ENCODE peak calls at places on chromosomes 1 and 21, in ten cellular contexts. One of them, this sample, is unnamed.
A peak's percentile ranks its signal among the peaks of the same experiment; 100 is the strongest.

GRCh38 chr1:86201321-86201720 is 44.7 kb upstream of the COL24A1 start:
- DNase-seq in mucosa of descending colon: no peak
- DNase-seq in kidney: no peak
- DNase-seq in iPS DF 6.9: no peak
- DNase-seq in upper lobe of right lung: no peak
- DNase-seq in effector memory CD4-positive, alpha-beta T cell: no peak
- DNase-seq in ovary: no peak
- DNase-seq in transverse colon: no peak
- DNase-seq in pancreas: no peak
- DNase-seq in colonic mucosa: no peak
- DNase-seq in this sample: no peak

GRCh38 chr1:227944931-227945890 is 2.5 kb downstream of the WNT9A start:
- DNase-seq in iPS DF 6.9: no peak
- DNase-seq in effector memory CD4-positive, alpha-beta T cell: no peak
- DNase-seq in mucosa of descending colon: no peak
- DNase-seq in upper lobe of right lung: peak; percentile 66
- DNase-seq in transverse colon: no peak
- DNase-seq in ovary: no peak
- DNase-seq in colonic mucosa: peak; percentile 18
- DNase-seq in kidney: peak; percentile 64
- DNase-seq in pancreas: peak; percentile 58
- DNase-seq in this sample: no peak

GRCh38 chr1:56484695-56485094 is 94.7 kb downstream of the PLPP3 start:
- DNase-seq in transverse colon: no peak
- DNase-seq in mucosa of descending colon: no peak
- DNase-seq in pancreas: no peak
- DNase-seq in colonic mucosa: no peak
- DNase-seq in effector memory CD4-positive, alpha-beta T cell: no peak
- DNase-seq in ovary: no peak
- DNase-seq in kidney: no peak
- DNase-seq in iPS DF 6.9: no peak
- DNase-seq in upper lobe of right lung: no peak
- DNase-seq in this sample: no peak

GRCh38 chr1:160081261-160081936 is at the start of gene KCNJ9:
- DNase-seq in ovary: no peak
- DNase-seq in colonic mucosa: no peak
- DNase-seq in mucosa of descending colon: no peak
- DNase-seq in iPS DF 6.9: no peak
- DNase-seq in transverse colon: no peak
- DNase-seq in pancreas: no peak
- DNase-seq in kidney: peak; percentile 46
- DNase-seq in effector memory CD4-positive, alpha-beta T cell: no peak
- DNase-seq in upper lobe of right lung: peak; percentile 52
- DNase-seq in this sample: no peak

GRCh38 chr1:230109871-230110667 is 43.0 kb downstream of the GALNT2 start:
- DNase-seq in upper lobe of right lung: no peak
- DNase-seq in effector memory CD4-positive, alpha-beta T cell: no peak
- DNase-seq in iPS DF 6.9: no peak
- DNase-seq in kidney: no peak
- DNase-seq in pancreas: no peak
- DNase-seq in transverse colon: peak; percentile 74
- DNase-seq in ovary: no peak
- DNase-seq in colonic mucosa: no peak
- DNase-seq in mucosa of descending colon: peak; percentile 40
- DNase-seq in this sample: no peak

GRCh38 chr1:87017994-87018672 is 103.7 kb downstream of the HS2ST1 start:
- DNase-seq in kidney: no peak
- DNase-seq in iPS DF 6.9: no peak
- DNase-seq in pancreas: no peak
- DNase-seq in ovary: no peak
- DNase-seq in transverse colon: no peak
- DNase-seq in colonic mucosa: no peak
- DNase-seq in effector memory CD4-positive, alpha-beta T cell: no peak
- DNase-seq in mucosa of descending colon: peak; percentile 10
- DNase-seq in upper lobe of right lung: no peak
- DNase-seq in this sample: no peak

GRCh38 chr1:77040817-77041216 is 173.5 kb downstream of the ST6GALNAC5 start:
- DNase-seq in effector memory CD4-positive, alpha-beta T cell: no peak
- DNase-seq in upper lobe of right lung: no peak
- DNase-seq in pancreas: no peak
- DNase-seq in iPS DF 6.9: no peak
- DNase-seq in transverse colon: no peak
- DNase-seq in mucosa of descending colon: no peak
- DNase-seq in colonic mucosa: no peak
- DNase-seq in kidney: no peak
- DNase-seq in ovary: no peak
- DNase-seq in this sample: no peak

GRCh38 chr21:46425566-46425965 is 33.1 kb upstream of the DIP2A start:
- DNase-seq in iPS DF 6.9: no peak
- DNase-seq in ovary: no peak
- DNase-seq in colonic mucosa: no peak
- DNase-seq in mucosa of descending colon: no peak
- DNase-seq in upper lobe of right lung: no peak
- DNase-seq in effector memory CD4-positive, alpha-beta T cell: peak; percentile 43
- DNase-seq in pancreas: no peak
- DNase-seq in transverse colon: no peak
- DNase-seq in kidney: peak; percentile 72
- DNase-seq in this sample: no peak

GRCh38 chr1:156858555-156858956 is 361 bp downstream of the INSRR start:
- DNase-seq in upper lobe of right lung: no peak
- DNase-seq in kidney: peak; percentile 34
- DNase-seq in ovary: no peak
- DNase-seq in pancreas: no peak
- DNase-seq in iPS DF 6.9: no peak
- DNase-seq in effector memory CD4-positive, alpha-beta T cell: no peak
- DNase-seq in transverse colon: no peak
- DNase-seq in colonic mucosa: no peak
- DNase-seq in mucosa of descending colon: no peak
- DNase-seq in this sample: no peak

GRCh38 chr1:15722836-15723542 is 13.1 kb upstream of the SLC25A34 start:
- DNase-seq in ovary: no peak
- DNase-seq in kidney: no peak
- DNase-seq in colonic mucosa: no peak
- DNase-seq in mucosa of descending colon: no peak
- DNase-seq in upper lobe of right lung: no peak
- DNase-seq in transverse colon: no peak
- DNase-seq in iPS DF 6.9: no peak
- DNase-seq in pancreas: no peak
- DNase-seq in effector memory CD4-positive, alpha-beta T cell: no peak
- DNase-seq in this sample: no peak

GRCh38 chr1:84550826-84551225 is 23.4 kb downstream of the CTBS start:
- DNase-seq in iPS DF 6.9: no peak
- DNase-seq in effector memory CD4-positive, alpha-beta T cell: no peak
- DNase-seq in ovary: no peak
- DNase-seq in pancreas: no peak
- DNase-seq in colonic mucosa: no peak
- DNase-seq in mucosa of descending colon: no peak
- DNase-seq in kidney: no peak
- DNase-seq in transverse colon: no peak
- DNase-seq in upper lobe of right lung: no peak
- DNase-seq in this sample: no peak

GRCh38 chr1:111669268-111669667 is 49.7 kb downstream of the RAP1A start:
- DNase-seq in pancreas: no peak
- DNase-seq in colonic mucosa: no peak
- DNase-seq in effector memory CD4-positive, alpha-beta T cell: no peak
- DNase-seq in mucosa of descending colon: no peak
- DNase-seq in upper lobe of right lung: no peak
- DNase-seq in iPS DF 6.9: no peak
- DNase-seq in transverse colon: no peak
- DNase-seq in kidney: no peak
- DNase-seq in ovary: no peak
- DNase-seq in this sample: no peak

GRCh38 chr1:186659946-186660472 is 20.2 kb downstream of the PTGS2 start:
- DNase-seq in colonic mucosa: no peak
- DNase-seq in effector memory CD4-positive, alpha-beta T cell: no peak
- DNase-seq in ovary: no peak
- DNase-seq in transverse colon: no peak
- DNase-seq in pancreas: no peak
- DNase-seq in upper lobe of right lung: no peak
- DNase-seq in kidney: no peak
- DNase-seq in iPS DF 6.9: no peak
- DNase-seq in mucosa of descending colon: no peak
- DNase-seq in this sample: no peak

GRCh38 chr1:9119745-9120144 is 9.2 kb downstream of the GPR157 start:
- DNase-seq in pancreas: no peak
- DNase-seq in ovary: no peak
- DNase-seq in iPS DF 6.9: no peak
- DNase-seq in upper lobe of right lung: no peak
- DNase-seq in transverse colon: peak; percentile 23
- DNase-seq in effector memory CD4-positive, alpha-beta T cell: no peak
- DNase-seq in kidney: peak; percentile 28
- DNase-seq in mucosa of descending colon: no peak
- DNase-seq in colonic mucosa: no peak
- DNase-seq in this sample: no peak

GRCh38 chr1:75233302-75233929 is 99.2 kb downstream of the LHX8 start:
- DNase-seq in colonic mucosa: no peak
- DNase-seq in effector memory CD4-positive, alpha-beta T cell: no peak
- DNase-seq in upper lobe of right lung: no peak
- DNase-seq in iPS DF 6.9: peak; percentile 11
- DNase-seq in transverse colon: no peak
- DNase-seq in pancreas: no peak
- DNase-seq in mucosa of descending colon: no peak
- DNase-seq in ovary: no peak
- DNase-seq in kidney: no peak
- DNase-seq in this sample: no peak

GRCh38 chr1:67053535-67053784 is 488 bp downstream of the SLC35D1 start:
- DNase-seq in colonic mucosa: peak; percentile 74
- DNase-seq in iPS DF 6.9: no peak
- DNase-seq in mucosa of descending colon: no peak
- DNase-seq in ovary: peak; percentile 63
- DNase-seq in upper lobe of right lung: peak; percentile 80
- DNase-seq in effector memory CD4-positive, alpha-beta T cell: no peak
- DNase-seq in pancreas: peak; percentile 74
- DNase-seq in transverse colon: peak; percentile 79
- DNase-seq in kidney: no peak
- DNase-seq in this sample: no peak

GRCh38 chr1:42957880-42958487 is 684 bp downstream of the SLC2A1 start:
- DNase-seq in effector memory CD4-positive, alpha-beta T cell: peak; percentile 26
- DNase-seq in iPS DF 6.9: no peak
- DNase-seq in mucosa of descending colon: peak; percentile 53
- DNase-seq in pancreas: peak; percentile 45
- DNase-seq in upper lobe of right lung: no peak
- DNase-seq in transverse colon: peak; percentile 62
- DNase-seq in ovary: peak; percentile 65
- DNase-seq in colonic mucosa: no peak
- DNase-seq in kidney: peak; percentile 89
- DNase-seq in this sample: peak; percentile 60
- H3K9me3 ChIP-seq in effector memory CD4-positive, alpha-beta T cell: no peaks in the 10 kb centered on the region
- H3K9me3 ChIP-seq in iPS DF 6.9: no peaks in the 10 kb centered on the region
- H3K9me3 ChIP-seq in mucosa of descending colon: no peaks in the 10 kb centered on the region
- H3K9me3 ChIP-seq in pancreas: no peaks in the 10 kb centered on the region
- H3K9me3 ChIP-seq in upper lobe of right lung: no peaks in the 10 kb centered on the region
- H3K9me3 ChIP-seq in transverse colon: no peaks in the 10 kb centered on the region
- H3K9me3 ChIP-seq in ovary: no peaks in the 10 kb centered on the region
- H3K9me3 ChIP-seq in colonic mucosa: no peaks in the 10 kb centered on the region
- H3K9me3 ChIP-seq in kidney: no peaks in the 10 kb centered on the region
- H3K9me3 ChIP-seq in this sample: no peaks in the 10 kb centered on the region

GRCh38 chr1:234732260-234732659 is 122.3 kb upstream of the IRF2BP2 start:
- DNase-seq in effector memory CD4-positive, alpha-beta T cell: no peak
- DNase-seq in colonic mucosa: no peak
- DNase-seq in ovary: no peak
- DNase-seq in pancreas: no peak
- DNase-seq in mucosa of descending colon: no peak
- DNase-seq in transverse colon: no peak
- DNase-seq in upper lobe of right lung: peak; percentile 37
- DNase-seq in kidney: no peak
- DNase-seq in iPS DF 6.9: no peak
- DNase-seq in this sample: no peak
- H3K9me3 ChIP-seq in effector memory CD4-positive, alpha-beta T cell: no peaks in the 10 kb centered on the region
- H3K9me3 ChIP-seq in colonic mucosa: no peaks in the 10 kb centered on the region
- H3K9me3 ChIP-seq in ovary: no peaks in the 10 kb centered on the region
- H3K9me3 ChIP-seq in pancreas: no peaks in the 10 kb centered on the region
- H3K9me3 ChIP-seq in mucosa of descending colon: no peaks in the 10 kb centered on the region
- H3K9me3 ChIP-seq in transverse colon: no peaks in the 10 kb centered on the region
- H3K9me3 ChIP-seq in upper lobe of right lung: no peaks in the 10 kb centered on the region
- H3K9me3 ChIP-seq in kidney: no peaks in the 10 kb centered on the region
- H3K9me3 ChIP-seq in iPS DF 6.9: no peaks in the 10 kb centered on the region
- H3K9me3 ChIP-seq in this sample: no peaks in the 10 kb centered on the region

GRCh38 chr1:209895709-209896108 is 42.3 kb upstream of the SYT14 start:
- DNase-seq in ovary: no peak
- DNase-seq in kidney: no peak
- DNase-seq in mucosa of descending colon: no peak
- DNase-seq in iPS DF 6.9: no peak
- DNase-seq in effector memory CD4-positive, alpha-beta T cell: no peak
- DNase-seq in upper lobe of right lung: no peak
- DNase-seq in colonic mucosa: no peak
- DNase-seq in transverse colon: no peak
- DNase-seq in pancreas: no peak
- DNase-seq in this sample: no peak
- H3K9me3 ChIP-seq in ovary: no peaks in the 10 kb centered on the region
- H3K9me3 ChIP-seq in kidney: no peaks in the 10 kb centered on the region
- H3K9me3 ChIP-seq in mucosa of descending colon: no peaks in the 10 kb centered on the region
- H3K9me3 ChIP-seq in iPS DF 6.9: no peaks in the 10 kb centered on the region
- H3K9me3 ChIP-seq in effector memory CD4-positive, alpha-beta T cell: no peaks in the 10 kb centered on the region
- H3K9me3 ChIP-seq in upper lobe of right lung: no peaks in the 10 kb centered on the region
- H3K9me3 ChIP-seq in colonic mucosa: no peaks in the 10 kb centered on the region
- H3K9me3 ChIP-seq in transverse colon: no peaks in the 10 kb centered on the region
- H3K9me3 ChIP-seq in pancreas: no peaks in the 10 kb centered on the region
- H3K9me3 ChIP-seq in this sample: no peaks in the 10 kb centered on the region

DNA sequence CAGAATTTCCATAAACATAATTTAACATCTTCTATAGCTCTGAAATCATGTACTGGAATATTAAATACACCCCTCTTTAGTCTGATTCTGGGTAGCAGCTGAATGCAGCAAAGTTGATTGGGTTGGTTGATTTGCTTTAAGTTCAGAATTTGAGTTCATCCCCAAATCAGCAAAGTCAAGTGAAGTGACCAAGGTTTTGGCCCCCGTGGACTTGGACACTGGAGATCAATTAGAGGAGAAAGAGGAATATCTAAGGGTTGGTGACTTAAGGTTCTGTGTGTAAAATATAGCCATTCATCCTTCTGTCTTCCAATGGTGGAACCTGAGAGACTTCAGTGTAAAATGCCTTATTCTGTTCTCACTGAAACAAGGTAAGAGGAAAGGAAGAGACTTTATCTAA is at the start of gene OR2L13:
- DNase-seq in pancreas: no peak
- DNase-seq in effector memory CD4-positive, alpha-beta T cell: no peak
- DNase-seq in upper lobe of right lung: no peak
- DNase-seq in mucosa of descending colon: no peak
- DNase-seq in colonic mucosa: no peak
- DNase-seq in iPS DF 6.9: no peak
- DNase-seq in kidney: no peak
- DNase-seq in transverse colon: no peak
- DNase-seq in ovary: no peak
- DNase-seq in this sample: no peak
- H3K9me3 ChIP-seq in pancreas: no peaks in the 10 kb centered on the region
- H3K9me3 ChIP-seq in effector memory CD4-positive, alpha-beta T cell: no peaks in the 10 kb centered on the region
- H3K9me3 ChIP-seq in upper lobe of right lung: no peaks in the 10 kb centered on the region
- H3K9me3 ChIP-seq in mucosa of descending colon: peaks cover 44% of the 10 kb centered on the region
- H3K9me3 ChIP-seq in colonic mucosa: no peaks in the 10 kb centered on the region
- H3K9me3 ChIP-seq in iPS DF 6.9: peaks cover 5% of the 10 kb centered on the region
- H3K9me3 ChIP-seq in kidney: no peaks in the 10 kb centered on the region
- H3K9me3 ChIP-seq in transverse colon: no peaks in the 10 kb centered on the region
- H3K9me3 ChIP-seq in ovary: no peaks in the 10 kb centered on the region
- H3K9me3 ChIP-seq in this sample: no peaks in the 10 kb centered on the region

GRCh38 chr1:232751393-232752140 is 53.6 kb upstream of the MAP10 start:
- DNase-seq in upper lobe of right lung: no peak
- DNase-seq in ovary: no peak
- DNase-seq in iPS DF 6.9: no peak
- DNase-seq in pancreas: no peak
- DNase-seq in colonic mucosa: no peak
- DNase-seq in effector memory CD4-positive, alpha-beta T cell: no peak
- DNase-seq in transverse colon: no peak
- DNase-seq in kidney: no peak
- DNase-seq in mucosa of descending colon: no peak
- DNase-seq in this sample: no peak
- H3K9me3 ChIP-seq in upper lobe of right lung: peaks cover 11% of the 10 kb centered on the region
- H3K9me3 ChIP-seq in ovary: no peaks in the 10 kb centered on the region
- H3K9me3 ChIP-seq in iPS DF 6.9: peaks cover 5% of the 10 kb centered on the region
- H3K9me3 ChIP-seq in pancreas: no peaks in the 10 kb centered on the region
- H3K9me3 ChIP-seq in colonic mucosa: no peaks in the 10 kb centered on the region
- H3K9me3 ChIP-seq in effector memory CD4-positive, alpha-beta T cell: peaks cover 7% of the 10 kb centered on the region
- H3K9me3 ChIP-seq in transverse colon: peaks cover 9% of the 10 kb centered on the region
- H3K9me3 ChIP-seq in kidney: peaks cover 3% of the 10 kb centered on the region
- H3K9me3 ChIP-seq in mucosa of descending colon: peaks cover 30% of the 10 kb centered on the region
- H3K9me3 ChIP-seq in this sample: no peaks in the 10 kb centered on the region